ENCODE peak calls at places on chromosomes 6 and 20, in ten cellular contexts. B, X, U, H, C, V, D, E, W and I are unnamed samples.

GRCh38 chr6:160221423-160221822 is 37.2 kb downstream of the SLC22A2 start:
- DNase-seq in B (no peak), X (no peak), U (no peak), H (no peak), C (no peak), V (no peak), D (no peak), E (no peak), W (peak), I (no peak)

GRCh38 chr6:140566706-140567330 is 1192.4 kb upstream of the CITED2 start:
- DNase-seq in B (no peak), X (peak), U (no peak), H (no peak), C (no peak), V (no peak), D (no peak), E (no peak), W (peak), I (no peak)

GRCh38 chr20:46446851-46447250 is 40.4 kb upstream of the ELMO2 start:
- DNase-seq in B (no peak), X (no peak), U (no peak), H (no peak), C (no peak), V (no peak), D (no peak), E (no peak), W (no peak), I (no peak)

GRCh38 chr6:154732538-154732823 is 735 bp upstream of the SCAF8 start:
- DNase-seq in B (no peak), X (no peak), U (no peak), H (no peak), C (no peak), V (no peak), D (no peak), E (no peak), W (no peak), I (no peak)

GRCh38 chr6:4829089-4829488 is 52.9 kb downstream of the CDYL start:
- DNase-seq in B (no peak), X (no peak), U (no peak), H (no peak), C (no peak), V (no peak), D (no peak), E (no peak), W (no peak), I (no peak)

GRCh38 chr6:3335169-3335568 is 76.4 kb downstream of the PSMG4 start:
- DNase-seq in B (no peak), X (no peak), U (no peak), H (no peak), C (no peak), V (no peak), D (no peak), E (no peak), W (no peak), I (no peak)

GRCh38 chr20:45857836-45858250 is 429 bp downstream of the ZSWIM3 start:
- DNase-seq in B (no peak), X (no peak), U (no peak), H (no peak), C (no peak), V (no peak), D (no peak), E (no peak), W (peak), I (no peak)

GRCh38 chr20:54940471-54940870 is 465.1 kb downstream of the DOK5 start:
- DNase-seq in B (no peak), X (no peak), U (no peak), H (no peak), C (no peak), V (no peak), D (no peak), E (no peak), W (no peak), I (no peak)

GRCh38 chr6:46969206-46969605 is 47.5 kb upstream of the ADGRF5 start:
- DNase-seq in B (no peak), X (no peak), U (no peak), H (no peak), C (no peak), V (no peak), D (no peak), E (no peak), W (no peak), I (no peak)

GRCh38 chr6:82906951-82907350 is 158.7 kb downstream of the UBE3D start:
- DNase-seq in B (no peak), X (peak), U (peak), H (no peak), C (no peak), V (peak), D (no peak), E (no peak), W (peak), I (no peak)

GRCh38 chr20:45823949-45824835 is 2.9 kb downstream of the TNNC2 start:
- DNase-seq in B (no peak), X (peak), U (no peak), H (peak), C (peak), V (no peak), D (no peak), E (no peak), W (peak), I (peak)

GRCh38 chr20:11646359-11646758 is 271.3 kb upstream of the BTBD3 start:
- DNase-seq in B (no peak), X (no peak), U (no peak), H (no peak), C (no peak), V (no peak), D (no peak), E (no peak), W (no peak), I (no peak)

GRCh38 chr20:15476781-15477180 is 1096.5 kb downstream of the KIF16B start:
- DNase-seq in B (no peak), X (no peak), U (no peak), H (no peak), C (no peak), V (no peak), D (no peak), E (no peak), W (no peak), I (no peak)